ENCODE peak calls at places on chromosome 1, in five cellular contexts. L, Z, J, H and F are unnamed samples.

GRCh38 chr1:51850420-51851297 is 27.9 kb downstream of the NRDC start:
- DNase-seq in L (no peak), Z (no peak), J (no peak), H (no peak), F (no peak)

GRCh38 chr1:163872067-163872466 is 550.3 kb downstream of the NUF2 start:
- DNase-seq in L (no peak), Z (no peak), J (no peak), H (no peak), F (no peak)

GRCh38 chr1:8463144-8463927 is 145.4 kb downstream of the SLC45A1 start:
- DNase-seq in L (no peak), Z (no peak), J (peak; percentile 17), H (peak; percentile 22), F (no peak)

GRCh38 chr1:185656663-185657062 is 77.5 kb upstream of the HMCN1 start:
- DNase-seq in L (peak; percentile 19), Z (no peak), J (no peak), H (no peak), F (no peak)

GRCh38 chr1:208069317-208069716 is 158.4 kb upstream of the CD34 start:
- DNase-seq in L (no peak), Z (no peak), J (no peak), H (no peak), F (no peak)

GRCh38 chr1:238239343-238239742 is 348.6 kb upstream of the ZP4 start:
- DNase-seq in L (no peak), Z (no peak), J (no peak), H (no peak), F (no peak)

GRCh38 chr1:55427576-55427975 is 212.4 kb upstream of the USP24 start:
- DNase-seq in L (no peak), Z (no peak), J (no peak), H (no peak), F (no peak)

GRCh38 chr1:40381268-40382109 is 8.0 kb downstream of the SMAP2 start:
- DNase-seq in L (no peak), Z (no peak), J (no peak), H (peak; percentile 17), F (no peak)

GRCh38 chr1:232226197-232226681 is 403.7 kb downstream of the SIPA1L2 start:
- DNase-seq in L (peak; percentile 63), Z (no peak), J (peak; percentile 71), H (no peak), F (no peak)

GRCh38 chr1:167714851-167715652 is 6.7 kb upstream of the MPZL1 start:
- DNase-seq in L (peak; percentile 89), Z (peak; percentile 87), J (peak; percentile 82), H (peak; percentile 84), F (peak; percentile 69)

GRCh38 chr1:111290640-111291039 is at the start of gene CHIA:
- DNase-seq in L (no peak), Z (no peak), J (no peak), H (no peak), F (no peak)

GRCh38 chr1:16017461-16018303 is at the start of gene HSPB7:
- DNase-seq in L (peak; percentile 70), Z (peak; percentile 50), J (no peak), H (no peak), F (peak; percentile 40)

GRCh38 chr1:174445817-174446216 is 1.9 kb upstream of the GPR52 start:
- DNase-seq in L (peak; percentile 55), Z (no peak), J (peak; percentile 5), H (no peak), F (no peak)

GRCh38 chr1:247883346-247883745 is 12.0 kb upstream of the OR2W3 start:
- DNase-seq in L (no peak), Z (no peak), J (no peak), H (no peak), F (no peak)

GRCh38 chr1:17441265-17441992 is 2.0 kb upstream of the RCC2 start:
- DNase-seq in L (peak; percentile 48), Z (no peak), J (peak; percentile 95), H (no peak), F (no peak)

GRCh38 chr1:195939844-195940243 is 668.4 kb downstream of the KCNT2 start:
- DNase-seq in L (peak; percentile 69), Z (no peak), J (peak; percentile 49), H (no peak), F (no peak)

GRCh38 chr1:116732726-116733125 is 21.5 kb upstream of the CD2 start:
- DNase-seq in L (no peak), Z (no peak), J (no peak), H (no peak), F (no peak)

GRCh38 chr1:15028117-15028516 is 125.4 kb upstream of the TMEM51 start:
- DNase-seq in L (peak; percentile 48), Z (peak; percentile 69), J (peak; percentile 27), H (no peak), F (no peak)

GRCh38 chr1:23341829-23342697 is 2.0 kb downstream of the HNRNPR start:
- DNase-seq in L (no peak), Z (no peak), J (peak; percentile 17), H (no peak), F (no peak)

GRCh38 chr1:54804471-54805132 is 3.5 kb upstream of the TTC22 start:
- DNase-seq in L (no peak), Z (no peak), J (peak; percentile 33), H (no peak), F (no peak)

GRCh38 chr1:240766831-240767230 is 154.9 kb upstream of the GREM2 start:
- DNase-seq in L (no peak), Z (no peak), J (peak; percentile 12), H (no peak), F (no peak)

GRCh38 chr1:68706639-68707317 is 209.9 kb upstream of the DEPDC1 start:
- DNase-seq in L (no peak), Z (no peak), J (no peak), H (no peak), F (no peak)

GRCh38 chr1:28507646-28508434 is 2.0 kb downstream of the RCC1 start:
- DNase-seq in L (no peak), Z (no peak), J (no peak), H (no peak), F (no peak)

GRCh38 chr1:236512019-236512418 is 11.8 kb upstream of the LGALS8 start:
- DNase-seq in L (no peak), Z (no peak), J (no peak), H (no peak), F (no peak)

GRCh38 chr1:9316080-9316444 is 23.4 kb downstream of the SPSB1 start:
- DNase-seq in L (no peak), Z (no peak), J (no peak), H (no peak), F (no peak)

GRCh38 chr1:205669341-205670142 is 10.8 kb downstream of the SLC45A3 start:
- DNase-seq in L (peak; percentile 36), Z (no peak), J (no peak), H (no peak), F (peak; percentile 56)

GRCh38 chr1:230243583-230244377 is 176.7 kb downstream of the GALNT2 start:
- DNase-seq in L (no peak), Z (no peak), J (peak; percentile 56), H (no peak), F (no peak)

GRCh38 chr1:198201956-198202784 is 45.4 kb downstream of the NEK7 start:
- DNase-seq in L (no peak), Z (no peak), J (no peak), H (no peak), F (no peak)

GRCh38 chr1:6269997-6270401 is 9.1 kb upstream of the GPR153 start:
- DNase-seq in L (no peak), Z (peak; percentile 51), J (no peak), H (no peak), F (peak; percentile 65)

GRCh38 chr1:92907949-92908684 is 53.1 kb downstream of the DIPK1A start:
- DNase-seq in L (no peak), Z (no peak), J (peak; percentile 93), H (no peak), F (no peak)

GRCh38 chr1:226406401-226406881 is 1.5 kb downstream of the PARP1 start:
- DNase-seq in L (peak; percentile 6), Z (no peak), J (peak; percentile 80), H (peak; percentile 33), F (no peak)

GRCh38 chr1:78472851-78473496 is 17.8 kb upstream of the PTGFR start:
- DNase-seq in L (no peak), Z (no peak), J (no peak), H (no peak), F (no peak)

GRCh38 chr1:231192620-231193163 is 30.8 kb downstream of the TRIM67 start:
- DNase-seq in L (no peak), Z (no peak), J (no peak), H (no peak), F (no peak)

GRCh38 chr1:151820940-151821339 is 10.7 kb downstream of the RORC start:
- DNase-seq in L (no peak), Z (no peak), J (no peak), H (no peak), F (no peak)

GRCh38 chr1:118185083-118185899 is at the start of gene SPAG17:
- DNase-seq in L (peak; percentile 98), Z (peak; percentile 94), J (peak; percentile 64), H (no peak), F (peak; percentile 32)